ENCODE peak calls at places on chromosome 21, in seven cellular contexts. E, S, T, H, J, A and P are unnamed samples.

GRCh38 chr21:42663860-42664535 is 10.6 kb downstream of the PDE9A start:
- DNase-seq in E (no peak), S (no peak), T (no peak), H (no peak), J (no peak), A (no peak), P (no peak)

GRCh38 chr21:23887709-23888303 is 1719.5 kb downstream of the MRPL39 start:
- DNase-seq in E (no peak), S (no peak), T (peak), H (peak), J (no peak), A (peak), P (peak)

GRCh38 chr21:16037386-16037785 is 307.6 kb downstream of the USP25 start:
- DNase-seq in E (no peak), S (no peak), T (no peak), H (no peak), J (no peak), A (no peak), P (no peak)

GRCh38 chr21:46355161-46356004 is 31.4 kb downstream of the PCNT start:
- DNase-seq in E (no peak), S (no peak), T (no peak), H (no peak), J (no peak), A (no peak), P (no peak)

GRCh38 chr21:45818276-45818903 is 163.2 kb upstream of the COL6A1 start:
- DNase-seq in E (peak), S (no peak), T (no peak), H (no peak), J (no peak), A (no peak), P (no peak)

GRCh38 chr21:18608226-18608625 is 204.6 kb upstream of the TMPRSS15 start:
- DNase-seq in E (no peak), S (no peak), T (no peak), H (no peak), J (no peak), A (no peak), P (no peak)

GRCh38 chr21:40793057-40793456 is 53.9 kb downstream of the DSCAM start:
- DNase-seq in E (no peak), S (no peak), T (no peak), H (no peak), J (no peak), A (no peak), P (no peak)

GRCh38 chr21:45499201-45499750 is 43.0 kb downstream of the SLC19A1 start:
- DNase-seq in E (no peak), S (no peak), T (no peak), H (no peak), J (no peak), A (no peak), P (no peak)

GRCh38 chr21:41500931-41501381 is 7.0 kb downstream of the TMPRSS2 start:
- DNase-seq in E (no peak), S (no peak), T (no peak), H (no peak), J (no peak), A (no peak), P (no peak)

GRCh38 chr21:41390043-41390639 is 28.3 kb downstream of the MX2 start:
- DNase-seq in E (no peak), S (no peak), T (no peak), H (no peak), J (no peak), A (no peak), P (no peak)